ENCODE peak calls at places on chromosomes 2 and 18, in five cellular contexts. U, V, M, N and P are unnamed samples.

GRCh38 chr2:188664391-188664790 is 309.8 kb upstream of the COL3A1 start:
- DNase-seq in U (no peak), V (no peak), M (no peak), N (no peak), P (no peak)

GRCh38 chr2:215624423-215624829 is 188.6 kb upstream of the FN1 start:
- DNase-seq in U (no peak), V (no peak), M (no peak), N (no peak), P (no peak)

GRCh38 chr18:2513616-2514015 is 57.7 kb downstream of the METTL4 start:
- DNase-seq in U (no peak), V (no peak), M (no peak), N (no peak), P (no peak)

GRCh38 chr2:210546424-210547223 is 9.8 kb upstream of the CPS1 start:
- DNase-seq in U (peak; percentile 63), V (peak; percentile 18), M (no peak), N (no peak), P (no peak)

GRCh38 chr2:147424766-147425165 is 420.1 kb upstream of the ACVR2A start:
- DNase-seq in U (no peak), V (no peak), M (no peak), N (no peak), P (no peak)

GRCh38 chr2:177068967-177069366 is 143.6 kb upstream of the HNRNPA3 start:
- DNase-seq in U (no peak), V (no peak), M (no peak), N (no peak), P (no peak)

GRCh38 chr2:215833531-215834162 is 179.7 kb downstream of the MREG start:
- DNase-seq in U (no peak), V (no peak), M (no peak), N (no peak), P (no peak)

GRCh38 chr2:96512341-96512740 is 7.2 kb upstream of the NEURL3 start:
- DNase-seq in U (no peak), V (no peak), M (no peak), N (no peak), P (no peak)

GRCh38 chr2:61478086-61478485 is 7.2 kb upstream of the USP34 start:
- DNase-seq in U (no peak), V (no peak), M (no peak), N (no peak), P (no peak)

GRCh38 chr2:172937884-172938712 is 137.5 kb upstream of the MAP3K20 start:
- DNase-seq in U (no peak), V (no peak), M (no peak), N (no peak), P (no peak)

GRCh38 chr18:9708882-9709877 is 1.1 kb downstream of the RAB31 start:
- DNase-seq in U (peak; percentile 27), V (peak; percentile 65), M (no peak), N (peak; percentile 87), P (peak; percentile 29)

GRCh38 chr2:160140001-160140400 is 60.1 kb downstream of the ITGB6 start:
- DNase-seq in U (no peak), V (no peak), M (no peak), N (no peak), P (no peak)

GRCh38 chr2:77008925-77009706 is 513.1 kb downstream of the LRRTM4 start:
- DNase-seq in U (no peak), V (no peak), M (no peak), N (no peak), P (no peak)

GRCh38 chr2:122815120-122815519 is 1059.7 kb downstream of the TSN start:
- DNase-seq in U (no peak), V (no peak), M (no peak), N (no peak), P (no peak)

GRCh38 chr18:13464432-13465125 is 246.0 kb downstream of the LDLRAD4 start:
- DNase-seq in U (peak; percentile 52), V (no peak), M (peak; percentile 74), N (peak; percentile 92), P (peak; percentile 54)

GRCh38 chr2:224412064-224412921 is 10.4 kb upstream of the FAM124B start:
- DNase-seq in U (no peak), V (no peak), M (no peak), N (no peak), P (no peak)

GRCh38 chr2:47510745-47511144 is 107.8 kb downstream of the MSH2 start:
- DNase-seq in U (no peak), V (no peak), M (no peak), N (no peak), P (no peak)
- TF ChIP-seq CTCF in U (no peak), V (peak; percentile 9), M (no peak), N (no peak), P (no peak)

DNA sequence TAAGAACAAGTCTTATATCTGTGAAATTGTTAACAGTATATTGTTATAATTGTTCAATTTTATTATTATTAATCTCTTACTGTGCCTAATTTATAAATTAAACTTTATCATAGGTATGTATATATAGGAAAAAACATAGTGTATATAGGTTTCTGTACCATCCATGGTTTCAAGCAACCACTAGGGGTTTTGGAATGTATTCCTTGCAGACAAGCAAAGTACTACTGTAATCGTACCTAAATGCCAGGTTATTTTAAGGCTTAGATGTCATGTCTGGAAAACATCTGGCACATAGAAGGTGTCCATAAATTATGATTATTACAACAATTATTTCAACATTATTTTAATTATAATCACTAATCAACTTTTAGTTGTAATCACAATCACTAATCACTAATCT is 8.4 kb downstream of the ITSN2 start:
- DNase-seq in U (no peak), V (no peak), M (no peak), N (no peak), P (no peak)
- TF ChIP-seq CTCF in U (no peak), V (peak; percentile 23), M (no peak), N (no peak), P (no peak)

GRCh38 chr2:46246790-46247189 is 50.4 kb upstream of the EPAS1 start:
- DNase-seq in U (no peak), V (no peak), M (no peak), N (no peak), P (no peak)

GRCh38 chr2:46241344-46241743 is 55.9 kb upstream of the EPAS1 start:
- DNase-seq in U (no peak), V (no peak), M (no peak), N (no peak), P (no peak)

GRCh38 chr2:46249654-46250053 is 47.6 kb upstream of the EPAS1 start:
- DNase-seq in U (no peak), V (no peak), M (no peak), N (no peak), P (no peak)

GRCh38 chr2:46248171-46248570 is 49.0 kb upstream of the EPAS1 start:
- DNase-seq in U (no peak), V (no peak), M (no peak), N (no peak), P (no peak)

GRCh38 chr2:46245869-46246268 is 51.3 kb upstream of the EPAS1 start:
- DNase-seq in U (no peak), V (no peak), M (no peak), N (no peak), P (no peak)
- TF ChIP-seq CTCF in U (no peak), V (no peak), M (no peak), N (no peak), P (no peak)

GRCh38 chr18:27627927-27628326 is 442.8 kb upstream of the CHST9 start:
- DNase-seq in U (no peak), V (peak; percentile 26), M (no peak), N (no peak), P (no peak)
- TF ChIP-seq CTCF in U (no peak), V (peak; percentile 40), M (no peak), N (no peak), P (no peak)

GRCh38 chr2:217553689-217554088 is 449.1 kb downstream of the TNS1 start:
- DNase-seq in U (no peak), V (no peak), M (no peak), N (no peak), P (no peak)
- TF ChIP-seq CTCF in U (no peak), V (no peak), M (no peak), N (no peak), P (no peak)

DNA sequence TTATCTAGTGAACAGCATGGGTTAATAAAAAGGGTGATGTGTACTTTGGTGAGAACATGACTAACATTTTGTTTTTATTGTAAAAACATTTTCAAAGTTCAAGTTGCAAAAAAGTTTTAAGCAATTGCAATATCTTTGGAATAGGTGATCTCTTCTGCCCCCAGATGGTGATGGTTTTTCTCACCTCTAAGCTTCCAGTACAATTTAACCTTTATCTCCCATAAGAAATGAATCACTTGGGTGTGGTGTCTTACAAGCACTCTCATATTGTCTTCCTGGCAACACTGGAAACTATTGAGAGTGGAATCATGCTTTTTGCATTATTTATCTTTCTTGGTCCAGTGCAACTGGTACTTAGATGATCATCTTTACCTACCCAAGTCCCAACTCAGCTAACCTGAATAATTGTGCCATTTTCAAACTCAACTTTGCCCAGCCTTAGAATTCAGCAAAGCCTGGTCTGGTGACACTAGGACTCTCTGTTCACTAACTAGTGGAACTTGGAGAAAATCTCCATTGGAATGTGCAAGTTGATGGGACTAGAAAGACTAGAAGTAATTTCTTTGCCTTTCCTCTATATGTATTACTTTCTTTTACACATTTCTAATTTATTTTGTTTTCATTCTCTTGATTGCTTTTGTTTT is 964.6 kb upstream of the ZEB2 start:
- DNase-seq in U (no peak), V (no peak), M (no peak), N (no peak), P (no peak)
- TF ChIP-seq CTCF in U (no peak), V (peak; percentile 28), M (no peak), N (no peak), P (no peak)

GRCh38 chr2:231672617-231673347 is 35.5 kb upstream of the PTMA start:
- DNase-seq in U (peak; percentile 89), V (peak; percentile 73), M (no peak), N (peak; percentile 93), P (peak; percentile 91)
- TF ChIP-seq CTCF in U (peak; percentile 33), V (peak; percentile 50), M (no peak), N (no peak), P (no peak)